ENCODE peak calls at places on chromosomes 1 and 21, in seven cellular contexts. S is DMS 273 treated with DMSO at 0.1 percent for 48 hours; V is AG04450; E is omental fat pad; F is Right ventricle myocardium superior; Y is stimulated activated CD4-positive, alpha-beta T cell treated with anti-CD3 and anti-CD28 coated beads, Interleukin-4, amount 100 ng/mL, for 48 hours; L is thoracic aorta. W is an unnamed sample.
A peak's percentile ranks its signal among the peaks of the same experiment; 100 is the strongest.

GRCh38 chr1:199859525-199859924 is 168.0 kb upstream of the NR5A2 start:
- DNase-seq in V (peak; percentile 44), S (no peak), L (no peak), E (no peak), F (no peak), Y (no peak), W (no peak)

GRCh38 chr1:23394176-23394575 is 24.5 kb upstream of the ZNF436 start:
- DNase-seq in F (no peak), S (no peak), E (no peak), L (no peak), V (no peak), Y (no peak), W (no peak)

GRCh38 chr21:42471716-42472330 is 24.2 kb downstream of the RSPH1 start:
- DNase-seq in V (no peak), F (no peak), L (no peak), Y (no peak), S (no peak), E (no peak), W (no peak)

GRCh38 chr21:29121759-29122158 is 8.7 kb upstream of the MAP3K7CL start:
- DNase-seq in F (no peak), L (no peak), E (no peak), Y (no peak), S (no peak), V (no peak), W (no peak)

GRCh38 chr1:66351474-66351873 is 182.5 kb upstream of the SGIP1 start:
- DNase-seq in Y (no peak), S (no peak), F (no peak), V (no peak), E (no peak), L (no peak), W (no peak)

GRCh38 chr1:70034403-70034802 is 171.0 kb downstream of the LRRC40 start:
- DNase-seq in S (peak; percentile 7), F (no peak), L (no peak), Y (no peak), V (peak; percentile 49), E (no peak), W (no peak)

GRCh38 chr1:197302775-197303174 is 34.7 kb downstream of the CRB1 start:
- DNase-seq in Y (no peak), E (no peak), F (no peak), L (no peak), S (no peak), V (no peak), W (no peak)

GRCh38 chr1:43956234-43956633 is 9.5 kb downstream of the IPO13 start:
- DNase-seq in L (no peak), V (no peak), S (no peak), E (no peak), F (no peak), Y (no peak), W (no peak)

GRCh38 chr1:240091614-240092300 is at the start of gene FMN2:
- DNase-seq in E (no peak), F (no peak), V (no peak), L (no peak), Y (no peak), S (peak; percentile 4), W (no peak)

GRCh38 chr1:3996846-3997705 is 97.0 kb upstream of the C1orf174 start:
- DNase-seq in F (peak; percentile 10), E (no peak), Y (no peak), V (no peak), L (no peak), S (no peak), W (no peak)

GRCh38 chr21:17679002-17679600 is 66.4 kb upstream of the BTG3 start:
- DNase-seq in Y (no peak), L (no peak), V (peak; percentile 37), F (no peak), E (no peak), S (peak; percentile 54), W (no peak)

GRCh38 chr1:197841828-197842573 is 60.4 kb upstream of the C1orf53 start:
- DNase-seq in F (no peak), V (peak; percentile 8), Y (no peak), S (no peak), E (no peak), L (no peak), W (no peak)

GRCh38 chr1:165854101-165854845 is 26.9 kb downstream of the UCK2 start:
- DNase-seq in Y (no peak), V (peak; percentile 74), L (no peak), E (no peak), F (no peak), S (no peak), W (no peak)

GRCh38 chr1:14451217-14451616 is 147.3 kb upstream of the KAZN start:
- DNase-seq in S (no peak), L (no peak), E (no peak), F (no peak), V (no peak), Y (no peak), W (no peak)

GRCh38 chr21:45950740-45951515 is 30.6 kb upstream of the COL6A1 start:
- DNase-seq in E (no peak), V (no peak), S (peak; percentile 83), F (peak; percentile 68), Y (no peak), L (no peak), W (peak; percentile 51)

GRCh38 chr1:77347646-77348045 is 65.8 kb downstream of the AK5 start:
- DNase-seq in E (no peak), Y (peak; percentile 8), F (no peak), L (no peak), S (peak; percentile 23), V (peak; percentile 48), W (no peak)

GRCh38 chr1:99613716-99614115 is 32.2 kb upstream of the PALMD start:
- DNase-seq in V (no peak), F (no peak), Y (no peak), L (no peak), S (no peak), E (no peak), W (no peak)

GRCh38 chr1:18572022-18572920 is 58.4 kb upstream of the PAX7 start:
- DNase-seq in E (no peak), V (no peak), S (no peak), L (no peak), F (no peak), Y (no peak), W (no peak)

GRCh38 chr1:204181116-204181515 is 15.0 kb upstream of the REN start:
- DNase-seq in V (no peak), F (no peak), S (no peak), E (no peak), L (no peak), Y (no peak), W (no peak)

GRCh38 chr1:236576004-236576403 is 28.3 kb downstream of the HEATR1 start:
- DNase-seq in S (no peak), Y (no peak), V (no peak), F (no peak), L (no peak), E (no peak), W (no peak)

GRCh38 chr1:19484793-19485361 is 462 bp downstream of the CAPZB start:
- DNase-seq in Y (no peak), L (no peak), V (no peak), S (no peak), F (no peak), E (no peak), W (no peak)

GRCh38 chr1:230308821-230309220 is 117.3 kb downstream of the PGBD5 start:
- DNase-seq in L (no peak), Y (no peak), V (no peak), E (no peak), S (no peak), F (no peak), W (no peak)

GRCh38 chr1:23400324-23401110 is 24.0 kb downstream of the TCEA3 start:
- DNase-seq in V (no peak), Y (no peak), E (no peak), L (no peak), F (no peak), S (no peak), W (peak; percentile 66)

GRCh38 chr1:212981571-212982328 is 31.4 kb downstream of the VASH2 start:
- DNase-seq in E (no peak), F (no peak), Y (no peak), L (no peak), V (no peak), S (peak; percentile 87), W (peak; percentile 61)

GRCh38 chr1:225770586-225771248 is 6.9 kb upstream of the SRP9 start:
- DNase-seq in E (no peak), V (no peak), S (no peak), L (no peak), Y (no peak), F (no peak), W (no peak)

GRCh38 chr1:43914576-43915525 is 18.8 kb upstream of the ARTN start:
- DNase-seq in Y (no peak), V (no peak), S (no peak), L (no peak), F (no peak), E (no peak), W (no peak)

GRCh38 chr1:240094043-240094722 is 2.5 kb downstream of the FMN2 start:
- DNase-seq in L (no peak), E (no peak), Y (no peak), S (no peak), V (no peak), F (no peak), W (no peak)

GRCh38 chr1:14320518-14320917 is 278.0 kb upstream of the KAZN start:
- DNase-seq in E (no peak), F (no peak), L (no peak), S (no peak), Y (no peak), V (no peak), W (no peak)

GRCh38 chr21:28473530-28474225 is 519.0 kb downstream of the LTN1 start:
- DNase-seq in E (no peak), S (no peak), V (no peak), F (no peak), Y (no peak), L (no peak), W (no peak)

GRCh38 chr1:28343405-28343804 is 14.6 kb downstream of the MED18 start:
- DNase-seq in Y (no peak), E (no peak), L (no peak), S (no peak), F (no peak), V (no peak), W (no peak)

GRCh38 chr1:176785810-176786209 is 322.8 kb downstream of the PAPPA2 start:
- DNase-seq in L (no peak), S (peak; percentile 29), V (no peak), E (no peak), F (no peak), Y (no peak), W (no peak)

GRCh38 chr1:20381045-20381641 is 90.5 kb downstream of the VWA5B1 start:
- DNase-seq in L (no peak), S (no peak), E (no peak), F (no peak), Y (no peak), V (no peak), W (no peak)

GRCh38 chr1:156579472-156579871 is at the start of gene TTC24:
- DNase-seq in L (no peak), F (no peak), V (no peak), E (no peak), Y (no peak), S (no peak), W (no peak)

GRCh38 chr1:46622341-46622740 is 5.7 kb upstream of the MOB3C start:
- DNase-seq in L (no peak), F (no peak), S (no peak), V (no peak), Y (no peak), E (no peak), W (no peak)

GRCh38 chr1:181936768-181937581 is 124.5 kb downstream of the ZNF648 start:
- DNase-seq in Y (peak; percentile 34), E (no peak), S (peak; percentile 12), F (no peak), L (no peak), V (no peak), W (no peak)